ENCODE peak calls at places on chromosome 9, in four cellular contexts. L, W, Z and N are unnamed samples. For H3K79me1, the result is how much of the 10 kb centered on the place peaks cover.

GRCh38 chr9:127970401-127971313 is 10.1 kb downstream of the EEIG1 start:
- DNase-seq in L (no peak), Z (no peak), W (no peak), N (no peak)

GRCh38 chr9:35696520-35697215 is 6.9 kb upstream of the TPM2 start:
- DNase-seq in Z (no peak), L (peak), W (peak), N (peak)

GRCh38 chr9:98375138-98375726 is 119.8 kb upstream of the TBC1D2 start:
- DNase-seq in L (no peak), W (peak), Z (no peak), N (peak)

GRCh38 chr9:6414291-6414690 is 1.3 kb downstream of the UHRF2 start:
- DNase-seq in L (no peak), W (peak), Z (no peak), N (no peak)

GRCh38 chr9:112809351-112809848 is 58.8 kb downstream of the SNX30 start:
- DNase-seq in W (no peak), Z (no peak), L (no peak), N (no peak)

GRCh38 chr9:130992059-130993032 is 16.6 kb upstream of the LAMC3 start:
- DNase-seq in Z (no peak), L (peak), W (no peak), N (no peak)

GRCh38 chr9:34454571-34455065 is 3.8 kb downstream of the FAM219A start:
- DNase-seq in Z (no peak), W (peak), L (no peak), N (peak)

GRCh38 chr9:117224676-117225075 is 190.2 kb downstream of the ASTN2 start:
- DNase-seq in Z (peak), L (peak), W (no peak), N (peak)

GRCh38 chr9:82499337-82499736 is 510.8 kb downstream of the SPATA31D1 start:
- DNase-seq in W (no peak), L (no peak), Z (no peak), N (no peak)

GRCh38 chr9:78035369-78035993 is 3.9 kb upstream of the GNAQ start:
- DNase-seq in Z (no peak), W (peak), L (peak), N (peak)

GRCh38 chr9:74496819-74497749 is at the start of gene RORB:
- DNase-seq in Z (no peak), L (peak), W (peak), N (peak)

GRCh38 chr9:134068742-134069535 is 1.1 kb upstream of the BRD3 start:
- DNase-seq in Z (no peak), L (no peak), W (peak), N (peak)

GRCh38 chr9:134071149-134071548 is 3.3 kb upstream of the BRD3 start:
- DNase-seq in W (no peak), Z (no peak), L (no peak), N (no peak)

GRCh38 chr9:134067904-134068741 is at the start of gene BRD3:
- DNase-seq in Z (peak), W (peak), L (peak), N (peak)

GRCh38 chr9:134066923-134067851 is 639 bp downstream of the BRD3 start:
- DNase-seq in L (no peak), W (peak), Z (no peak), N (peak)

DNA sequence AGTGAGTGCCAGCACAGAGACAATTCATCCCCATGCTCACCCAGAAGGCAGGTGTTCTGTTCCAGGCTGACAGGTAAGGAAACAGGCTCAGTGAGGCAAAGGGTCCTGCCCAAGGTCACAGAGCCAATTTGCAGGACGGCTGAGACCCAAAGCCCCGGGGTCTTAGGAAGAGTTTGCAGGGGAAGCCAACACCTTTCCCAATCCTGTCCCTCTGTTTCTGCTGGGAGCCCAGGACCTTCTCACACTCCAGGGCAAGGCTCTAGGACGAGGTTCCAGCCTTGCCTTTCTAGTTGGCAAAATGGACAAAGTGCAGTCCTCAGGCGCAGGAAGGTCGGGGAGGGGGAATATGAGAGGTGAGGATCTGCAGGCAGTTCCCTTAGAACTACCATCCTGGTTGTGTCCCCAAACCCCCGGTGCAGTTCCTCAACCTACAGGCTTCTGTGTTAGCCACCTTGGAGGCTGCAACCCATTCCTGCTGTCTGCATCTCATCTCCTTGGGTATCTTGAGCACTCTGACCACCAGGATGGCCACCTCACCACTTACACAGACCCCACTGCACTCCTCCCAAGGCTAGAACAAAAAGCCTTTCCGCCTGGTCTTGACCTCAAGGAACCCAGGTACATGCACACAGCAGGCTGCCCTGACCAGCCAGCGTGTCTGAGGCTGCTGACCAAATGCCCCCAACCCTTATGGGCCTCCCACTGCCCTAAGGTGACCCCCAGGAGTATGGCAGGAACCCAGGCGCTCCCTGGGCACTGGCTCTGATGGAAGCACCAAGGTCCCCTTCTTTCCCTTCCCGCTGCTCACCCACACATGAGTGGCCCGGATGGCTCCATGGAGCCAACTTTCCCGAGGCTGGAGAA is 1.9 kb upstream of the BRD3 start:
- DNase-seq in Z (no peak), L (peak), W (no peak), N (no peak)
- H3K56ac ChIP-seq in Z (no peak), L (no peak), W (no peak), N (no peak)

GRCh38 chr9:108163321-108164005 is 673.9 kb upstream of the KLF4 start:
- DNase-seq in Z (no peak), L (no peak), W (peak), N (peak)
- H4K8ac ChIP-seq in Z (no peak), L (no peak), W (no peak), N (no peak)

DNA sequence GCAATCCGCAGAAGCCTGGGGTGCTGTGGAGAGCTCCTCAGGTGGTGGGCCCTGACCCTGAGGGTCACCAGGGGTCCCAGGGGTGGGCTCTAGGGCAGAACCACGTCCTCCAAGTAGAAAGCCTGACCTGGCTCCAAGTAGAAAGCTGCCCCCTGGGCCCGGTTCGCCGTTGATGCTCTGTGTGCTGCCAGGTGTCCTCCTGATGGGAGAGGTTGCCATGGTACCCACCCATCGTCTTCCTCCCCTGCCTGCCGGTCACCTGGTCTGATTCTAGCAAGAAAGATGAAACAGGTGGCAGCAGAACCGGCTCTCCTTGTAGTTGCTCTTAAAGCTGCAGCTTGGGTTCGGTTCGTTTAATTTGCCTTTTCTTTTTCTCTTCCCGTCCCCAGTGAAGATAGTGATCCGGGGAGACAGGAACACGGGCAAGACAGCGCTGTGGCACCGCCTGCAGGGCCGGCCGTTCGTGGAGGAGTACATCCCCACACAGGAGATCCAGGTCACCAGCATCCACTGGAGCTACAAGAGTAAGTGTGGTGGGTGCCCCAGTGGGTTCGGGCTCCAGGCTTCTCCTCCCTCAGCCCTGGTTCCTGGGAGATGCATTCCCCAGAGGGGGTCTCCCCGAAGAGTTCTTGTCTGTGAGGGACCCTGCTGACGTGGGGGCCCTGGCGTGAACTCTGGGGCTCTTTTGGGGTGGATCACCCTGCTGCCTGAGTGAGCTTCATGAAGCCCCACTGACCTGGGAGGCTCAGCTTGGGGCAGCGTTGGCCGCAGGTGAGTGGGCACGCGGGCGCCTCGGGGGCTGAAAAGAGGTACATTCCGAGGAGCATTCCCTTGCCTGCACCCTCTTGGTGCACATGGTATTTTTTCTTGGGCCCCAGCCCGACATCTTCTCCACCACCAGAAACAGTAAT is 15.6 kb downstream of the RABL6 start:
- DNase-seq in Z (no peak), W (no peak), L (no peak), N (no peak)
- H3K79me1 ChIP-seq in Z (under half), W (under half), L (under half), N (under half)

GRCh38 chr9:133119461-133120342 is 1.3 kb downstream of the RALGDS start:
- DNase-seq in Z (no peak), W (peak), L (no peak), N (no peak)
- H3K56ac ChIP-seq in Z (no peak), W (no peak), L (no peak), N (peak)

DNA sequence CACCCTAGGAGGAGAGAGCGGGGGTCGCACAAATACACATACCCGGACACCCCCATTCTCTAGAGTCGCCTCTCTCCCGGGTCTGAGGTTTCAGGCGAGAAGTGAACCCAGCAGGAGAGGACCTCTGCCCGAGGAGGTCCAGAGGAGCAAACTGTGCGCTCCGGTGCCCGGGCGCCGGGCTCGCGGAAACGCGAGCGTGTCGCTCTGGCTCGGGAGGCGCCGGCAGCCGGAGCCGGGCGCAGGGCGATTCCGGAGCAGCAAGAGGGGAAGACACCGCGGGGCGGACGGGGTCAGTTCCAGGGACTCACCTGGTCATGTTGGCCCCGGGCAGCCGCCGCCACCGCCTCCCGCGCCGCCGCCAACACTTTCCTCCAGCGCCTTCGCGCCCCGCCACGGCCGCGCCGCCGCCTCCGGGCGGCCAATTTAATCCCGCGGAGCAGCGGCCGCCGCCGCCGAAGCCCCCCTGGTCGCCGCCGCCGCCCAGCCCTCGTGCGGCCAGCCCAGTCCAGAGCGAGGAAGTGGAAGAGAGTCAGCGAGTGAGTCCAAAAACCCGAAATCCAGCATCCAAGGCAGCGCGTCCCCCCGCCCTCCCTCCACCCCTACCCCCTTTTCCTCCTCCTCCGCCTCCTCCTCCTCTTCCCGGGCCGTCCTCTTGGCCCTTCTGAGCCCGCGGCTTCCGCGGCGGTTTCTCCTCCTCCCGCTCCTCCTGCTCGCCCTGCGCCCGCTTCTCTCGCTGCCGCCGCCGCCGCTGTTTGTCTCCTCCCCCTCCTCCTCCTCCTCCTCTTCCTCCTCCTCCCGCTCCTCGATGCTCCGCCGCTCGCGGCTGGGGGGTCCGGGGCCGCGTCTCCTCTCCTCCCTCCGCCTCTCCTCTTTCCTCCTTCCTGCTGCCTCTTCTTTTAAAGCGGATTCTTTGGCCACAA is 1058.0 kb upstream of the DMAC1 start:
- DNase-seq in Z (peak), L (peak), W (no peak), N (peak)
- H4K8ac ChIP-seq in Z (peak), L (no peak), W (no peak), N (no peak)

DNA sequence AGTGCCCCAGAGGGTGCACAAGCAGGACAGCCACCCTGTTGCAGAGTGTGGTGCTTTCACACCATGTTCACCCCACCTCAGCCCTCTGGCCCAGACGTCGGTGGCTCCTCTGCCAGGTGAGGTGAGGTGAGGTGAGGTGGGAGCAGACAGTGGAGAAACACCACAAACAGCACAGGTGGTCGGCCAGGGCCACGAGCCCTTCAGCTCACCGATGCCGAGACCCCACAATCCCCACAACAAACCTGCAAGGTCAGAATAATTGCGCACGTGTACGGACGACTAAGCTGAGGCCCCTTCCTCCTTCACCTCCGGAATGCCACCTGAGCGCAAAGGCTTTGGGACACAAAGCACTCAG is 10.5 kb downstream of the BRD3 start:
- DNase-seq in L (no peak), Z (no peak), W (no peak), N (no peak)
- H3K79me1 ChIP-seq in L (under half), Z (under half), W (half or more), N (under half)

GRCh38 chr9:85147046-85147640 is 477.6 kb downstream of the NTRK2 start:
- DNase-seq in Z (no peak), L (no peak), W (no peak), N (no peak)
- H3K56ac ChIP-seq in Z (no peak), L (no peak), W (no peak), N (no peak)